ENCODE peak calls at places on chromosome 15, in five cellular contexts. M is GM12878, E is H1, G is K562, X is HepG2. V is an unnamed sample.

GRCh38 chr15:78944669-78945407 is at the start of gene CTSH:
- DNase-seq in M (no peak), E (peak), G (peak), X (peak), V (no peak)

GRCh38 chr15:42384597-42384996 is 25.3 kb downstream of the CAPN3 start:
- DNase-seq in M (no peak), E (no peak), G (no peak), X (no peak), V (no peak)

GRCh38 chr15:79680721-79681120 is 216.1 kb downstream of the MTHFS start:
- DNase-seq in M (peak), E (no peak), G (no peak), X (no peak), V (no peak)

GRCh38 chr15:71337197-71337845 is 222.1 kb downstream of the THSD4 start:
- DNase-seq in M (no peak), E (no peak), G (no peak), X (no peak), V (peak)

GRCh38 chr15:78389356-78389755 is 48.7 kb upstream of the IREB2 start:
- DNase-seq in M (no peak), E (no peak), G (no peak), X (no peak), V (no peak)

GRCh38 chr15:33279613-33280205 is 31.1 kb upstream of the RYR3 start:
- DNase-seq in M (no peak), E (no peak), G (no peak), X (no peak), V (no peak)

GRCh38 chr15:41115088-41115651 is 910 bp downstream of the INO80 start:
- DNase-seq in M (peak), E (no peak), G (peak), X (peak), V (peak)

GRCh38 chr15:35540031-35540430 is 5.9 kb downstream of the DPH6 start:
- DNase-seq in M (no peak), E (no peak), G (no peak), X (no peak), V (no peak)

GRCh38 chr15:74277245-74277644 is 41.1 kb downstream of the CCDC33 start:
- DNase-seq in M (no peak), E (no peak), G (no peak), X (no peak), V (no peak)

GRCh38 chr15:88038261-88038660 is 218.3 kb downstream of the NTRK3 start:
- DNase-seq in M (no peak), E (no peak), G (no peak), X (no peak), V (no peak)

GRCh38 chr15:40929730-40930429 is 740 bp downstream of the DLL4 start:
- DNase-seq in M (no peak), E (peak), G (peak), X (no peak), V (no peak)

GRCh38 chr15:91100561-91101355 is 701 bp downstream of the SV2B start:
- DNase-seq in M (no peak), E (peak), G (no peak), X (no peak), V (no peak)

GRCh38 chr15:55250392-55250791 is 39.2 kb downstream of the RAB27A start:
- DNase-seq in M (no peak), E (no peak), G (no peak), X (peak), V (no peak)

GRCh38 chr15:32957219-32957618 is 237.3 kb downstream of the FMN1 start:
- DNase-seq in M (no peak), E (no peak), G (no peak), X (no peak), V (no peak)

GRCh38 chr15:87619161-87619960 is 637.2 kb downstream of the NTRK3 start:
- DNase-seq in M (no peak), E (no peak), G (peak), X (no peak), V (no peak)

GRCh38 chr15:35663956-35664355 is 118.0 kb upstream of the DPH6 start:
- DNase-seq in M (no peak), E (no peak), G (no peak), X (no peak), V (no peak)

GRCh38 chr15:78988361-78988911 is 43.6 kb upstream of the CTSH start:
- DNase-seq in M (peak), E (no peak), G (no peak), X (peak), V (peak)

GRCh38 chr15:72782993-72783562 is 480 bp downstream of the ADPGK start:
- DNase-seq in M (peak), E (no peak), G (no peak), X (no peak), V (no peak)

GRCh38 chr15:57922780-57923179 is 142.7 kb downstream of the ALDH1A2 start:
- DNase-seq in M (no peak), E (no peak), G (no peak), X (no peak), V (peak)

GRCh38 chr15:78360958-78361714 is 21.0 kb downstream of the CRABP1 start:
- DNase-seq in M (no peak), E (no peak), G (peak), X (no peak), V (no peak)

DNA sequence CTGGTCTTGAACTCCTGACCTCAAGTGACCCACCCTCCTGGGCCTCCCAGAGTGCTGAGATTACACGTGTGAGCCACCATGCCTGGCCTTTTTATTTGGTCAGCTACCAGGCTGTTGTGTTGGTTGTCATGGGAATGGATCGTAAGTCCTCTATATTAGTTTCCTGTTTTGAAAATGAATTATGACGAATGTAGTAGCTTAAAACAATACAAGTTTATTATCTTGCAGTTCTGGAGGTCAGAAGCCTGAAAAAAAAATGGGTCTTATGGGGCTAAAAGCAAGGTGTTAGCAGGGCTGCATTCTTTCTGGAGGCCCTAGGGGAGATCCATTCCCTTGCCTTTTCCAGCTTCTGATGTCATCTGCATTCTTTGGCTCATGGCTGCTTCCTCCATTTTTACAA is 25.1 kb upstream of the HERC1 start:
- DNase-seq in M (no peak), E (no peak), G (no peak), X (no peak), V (no peak)
- TF ChIP-seq POLR2A in M (no peak), E (no peak), G (no peak), X (no peak), V (no peak)

DNA sequence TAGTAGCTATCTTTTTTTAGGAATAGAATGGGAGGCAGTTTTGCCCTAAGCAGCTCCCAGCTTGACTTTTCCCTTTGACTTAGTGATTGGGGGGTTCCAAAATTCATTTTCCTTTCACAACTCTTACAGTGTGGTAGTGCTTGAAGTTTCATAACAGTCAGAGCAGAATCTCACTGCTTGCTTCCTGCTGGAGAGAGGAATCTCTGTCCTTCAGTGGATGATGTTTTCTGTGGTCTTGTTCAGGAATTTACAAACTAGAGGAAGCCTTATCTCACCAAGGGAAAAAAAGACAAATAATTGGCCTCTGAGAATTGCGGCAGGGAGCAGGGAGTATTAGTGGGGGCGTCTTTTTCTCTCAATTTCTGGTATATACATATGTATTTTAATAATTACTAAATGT is 326.6 kb upstream of the C2CD4B start:
- DNase-seq in M (no peak), E (no peak), G (no peak), X (peak), V (no peak)
- TF ChIP-seq JUND in M (no peak), E (no peak), G (no peak), X (no peak), V (no peak)

GRCh38 chr15:65835452-65835851 is 33.8 kb upstream of the RAB11A start:
- DNase-seq in M (no peak), E (no peak), G (no peak), X (no peak), V (no peak)

GRCh38 chr15:65834603-65835282 is 34.5 kb upstream of the RAB11A start:
- DNase-seq in M (no peak), E (no peak), G (peak), X (no peak), V (no peak)

GRCh38 chr15:65829150-65829764 is 37.2 kb upstream of the DENND4A start:
- DNase-seq in M (no peak), E (no peak), G (peak), X (peak), V (peak)

GRCh38 chr15:65833501-65834220 is 35.6 kb upstream of the RAB11A start:
- DNase-seq in M (no peak), E (no peak), G (no peak), X (peak), V (no peak)

DNA sequence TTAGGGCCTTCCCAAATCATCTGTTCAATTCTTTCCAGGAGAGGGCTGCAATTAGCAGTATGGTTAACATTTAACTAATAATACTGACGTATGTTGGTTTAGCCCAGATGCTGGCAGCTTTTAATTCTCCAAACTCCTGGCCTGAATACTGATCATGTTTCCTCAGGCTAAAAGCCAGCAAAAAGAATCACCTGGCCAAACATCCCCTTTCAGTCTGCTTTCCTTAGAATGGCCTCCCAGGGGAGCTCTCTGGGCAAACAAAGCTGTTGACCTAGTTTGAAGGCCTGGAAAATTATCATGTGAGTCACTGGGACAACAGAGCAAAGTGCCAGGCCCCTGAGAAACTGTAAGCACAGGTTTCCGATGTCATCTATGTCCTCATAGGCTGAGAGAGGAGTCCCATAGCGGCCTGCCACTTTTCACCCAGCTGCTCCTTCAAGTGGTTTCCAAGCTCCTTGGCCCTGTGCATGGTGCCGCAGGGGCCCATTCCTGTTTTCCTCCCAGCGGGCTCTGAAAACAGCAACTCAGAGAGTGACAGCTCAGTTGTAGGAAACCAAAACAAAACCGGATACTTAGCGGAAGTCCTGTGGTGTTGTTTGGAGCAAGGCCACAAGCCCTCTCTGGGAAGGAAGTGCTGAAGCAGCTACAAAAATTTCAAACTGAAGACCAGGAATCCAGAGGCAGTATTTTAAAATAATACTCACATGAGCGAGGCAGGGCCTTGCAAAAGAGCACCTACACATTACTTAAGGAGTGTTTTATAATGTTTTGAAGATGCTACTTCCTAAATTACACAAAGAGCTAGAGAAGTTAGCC is 36.5 kb upstream of the RAB11A start:
- DNase-seq in M (no peak), E (peak), G (peak), X (peak), V (peak)
- TF ChIP-seq POLR2A in M (peak), E (peak), G (peak), X (peak), V (no peak)

GRCh38 chr15:38002883-38003477 is 68.5 kb downstream of the TMCO5A start:
- DNase-seq in M (peak), E (peak), G (no peak), X (peak), V (peak)
- TF ChIP-seq JUND in M (no peak), E (no peak), G (no peak), X (no peak), V (no peak)

DNA sequence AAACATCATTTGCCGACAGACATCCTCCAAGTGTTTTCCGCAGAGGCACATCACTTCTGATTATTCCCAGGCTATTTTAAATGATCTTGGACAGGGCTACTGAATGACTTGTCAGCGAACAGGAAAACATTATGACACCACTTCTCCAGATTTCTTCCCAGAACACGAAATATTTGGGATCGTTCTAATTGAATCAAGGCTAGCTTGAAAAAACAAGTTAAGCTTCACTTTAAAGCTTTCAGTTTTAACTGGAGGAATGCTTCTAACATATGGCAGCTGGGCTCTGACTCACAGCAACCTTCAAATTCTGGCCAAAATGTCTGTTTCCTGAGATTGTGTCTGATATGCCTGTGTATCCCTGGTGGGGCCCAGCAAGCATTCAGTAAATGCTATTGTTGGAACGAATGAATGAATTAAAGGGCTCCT is 127.0 kb upstream of the ICE2 start:
- DNase-seq in M (no peak), E (no peak), G (no peak), X (no peak), V (no peak)
- TF ChIP-seq POLR2A in M (no peak), E (no peak), G (no peak), X (no peak), V (no peak)

GRCh38 chr15:61479601-61480000 is 250.5 kb upstream of the RORA start:
- DNase-seq in M (no peak), E (no peak), G (no peak), X (no peak), V (no peak)
- TF ChIP-seq JUND in M (no peak), E (no peak), G (no peak), X (no peak), V (no peak)

GRCh38 chr15:67843092-67843501 is 3.3 kb upstream of the RNU6-1 start:
- DNase-seq in M (no peak), E (no peak), G (no peak), X (peak), V (no peak)

GRCh38 chr15:67840747-67841634 is 1.1 kb upstream of the RNU6-1 start:
- DNase-seq in M (no peak), E (no peak), G (no peak), X (peak), V (no peak)

GRCh38 chr15:67839358-67839928 is 402 bp downstream of the RNU6-1 start:
- DNase-seq in M (no peak), E (no peak), G (peak), X (peak), V (peak)

GRCh38 chr15:67838789-67839332 is 984 bp downstream of the RNU6-1 start:
- DNase-seq in M (no peak), E (peak), G (no peak), X (peak), V (no peak)

GRCh38 chr15:67839929-67840746 is at the start of gene RNU6-1:
- DNase-seq in M (peak), E (peak), G (peak), X (peak), V (peak)
- TF ChIP-seq POLR2A in M (peak), E (no peak), G (peak), X (peak), V (no peak)

GRCh38 chr15:69713726-69714559 is 261.3 kb downstream of the RPLP1 start:
- DNase-seq in M (peak), E (no peak), G (no peak), X (no peak), V (no peak)
- TF ChIP-seq JUND in M (peak), E (no peak), G (no peak), X (no peak), V (no peak)